ENCODE peak calls at places on chromosomes 3 and 15, in ten cellular contexts. H is psoas muscle; A is CD4-positive, CD25-positive, alpha-beta regulatory T cell; R is cardiac fibroblast; Y is fibroblast of villous mesenchyme; B is hepatocyte; D is OCI-LY7; K is Peyer's patch; S is CD8-positive, alpha-beta memory T cell; G is epithelial cell of esophagus. U is an unnamed sample.

GRCh38 chr15:97786741-97787140 is 173.8 kb upstream of the ARRDC4 start:
- DNase-seq in H (no peak), A (no peak), R (no peak), Y (no peak), B (no peak), D (no peak), K (no peak), S (no peak), G (no peak), U (no peak)

GRCh38 chr3:174062923-174063322 is 665.4 kb downstream of the NLGN1 start:
- DNase-seq in H (no peak), A (no peak), R (no peak), Y (no peak), B (no peak), D (no peak), K (no peak), S (no peak), G (no peak), U (no peak)

GRCh38 chr3:66423791-66424190 is 77.0 kb downstream of the LRIG1 start:
- DNase-seq in H (no peak), A (no peak), R (peak), Y (peak), B (no peak), D (no peak), K (no peak), S (no peak), G (no peak), U (no peak)

GRCh38 chr3:4584537-4585249 is 91.5 kb downstream of the ITPR1 start:
- DNase-seq in H (no peak), A (no peak), R (peak), Y (peak), B (no peak), D (no peak), K (no peak), S (no peak), G (no peak), U (no peak)

GRCh38 chr15:32730677-32731654 is 13.2 kb downstream of the GREM1 start:
- DNase-seq in H (no peak), A (no peak), R (peak), Y (peak), B (peak), D (no peak), K (no peak), S (no peak), G (peak), U (no peak)

GRCh38 chr3:20066848-20067617 is 26.8 kb downstream of the KAT2B start:
- DNase-seq in H (peak), A (no peak), R (peak), Y (peak), B (no peak), D (no peak), K (no peak), S (no peak), G (peak), U (no peak)

GRCh38 chr15:95146476-95146875 is 915.1 kb downstream of the MCTP2 start:
- DNase-seq in H (no peak), A (no peak), R (no peak), Y (no peak), B (no peak), D (no peak), K (no peak), S (no peak), G (no peak), U (no peak)

GRCh38 chr3:29283297-29283681 is 2.4 kb downstream of the RBMS3 start:
- DNase-seq in H (no peak), A (no peak), R (peak), Y (peak), B (no peak), D (no peak), K (no peak), S (no peak), G (peak), U (no peak)

GRCh38 chr3:153591566-153592221 is 429.7 kb downstream of the RAP2B start:
- DNase-seq in H (no peak), A (no peak), R (no peak), Y (peak), B (no peak), D (no peak), K (no peak), S (no peak), G (no peak), U (no peak)

GRCh38 chr15:30649952-30650929 is 24.3 kb downstream of the ARHGAP11B start:
- DNase-seq in H (no peak), A (no peak), R (peak), Y (peak), B (no peak), D (peak), K (no peak), S (no peak), G (peak), U (peak)

GRCh38 chr3:126992216-126992615 is 9.3 kb downstream of the PLXNA1 start:
- DNase-seq in H (no peak), A (no peak), R (no peak), Y (no peak), B (no peak), D (no peak), K (no peak), S (no peak), G (no peak), U (no peak)

DNA sequence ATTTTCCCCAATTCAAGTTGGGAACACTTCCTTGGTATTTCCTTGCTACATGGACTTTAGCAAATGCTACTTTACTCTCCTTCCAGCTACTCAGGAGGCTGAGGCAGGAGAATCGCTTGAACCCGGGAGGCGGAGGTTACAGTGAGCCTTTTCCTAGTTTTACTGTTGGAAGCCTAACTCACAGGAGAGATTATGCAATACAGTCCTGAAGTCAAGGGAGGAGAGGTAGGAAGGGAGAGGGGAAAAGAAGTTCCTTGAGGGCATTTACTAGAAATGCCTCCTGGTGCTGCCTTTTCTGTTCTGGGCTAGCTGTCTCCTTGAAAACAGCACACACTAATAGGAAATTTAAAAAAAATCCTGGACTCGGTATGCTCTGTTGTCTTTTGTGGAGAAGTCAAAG is 6.2 kb downstream of the HHLA2 start:
- DNase-seq in H (no peak), A (no peak), R (no peak), Y (no peak), B (no peak), D (no peak), K (no peak), S (no peak), G (no peak), U (no peak)
- H3K4me3 ChIP-seq in H (no peak), A (peak), R (no peak), Y (no peak), B (no peak), D (no peak), K (no peak), S (no peak), G (no peak), U (no peak)

GRCh38 chr3:122577409-122578028 is at the start of gene PARP15:
- DNase-seq in H (peak), A (peak), R (no peak), Y (peak), B (no peak), D (peak), K (peak), S (peak), G (no peak), U (peak)
- H3K4me3 ChIP-seq in H (peak), A (peak), R (peak), Y (peak), B (peak), D (peak), K (peak), S (peak), G (peak), U (peak)

GRCh38 chr3:149621218-149622005 is 36.4 kb downstream of the WWTR1 start:
- DNase-seq in H (no peak), A (no peak), R (peak), Y (peak), B (no peak), D (no peak), K (no peak), S (no peak), G (peak), U (no peak)
- H3K4me3 ChIP-seq in H (no peak), A (peak), R (no peak), Y (no peak), B (no peak), D (no peak), K (no peak), S (no peak), G (no peak), U (no peak)

GRCh38 chr3:12483872-12484197 is 445 bp upstream of the TSEN2 start:
- DNase-seq in H (no peak), A (no peak), R (no peak), Y (no peak), B (peak), D (no peak), K (no peak), S (no peak), G (no peak), U (no peak)

GRCh38 chr3:12484983-12485327 is 675 bp downstream of the TSEN2 start:
- DNase-seq in H (no peak), A (no peak), R (no peak), Y (no peak), B (no peak), D (no peak), K (no peak), S (no peak), G (peak), U (no peak)

GRCh38 chr3:12484198-12484982 is at the start of gene TSEN2:
- DNase-seq in H (peak), A (peak), R (peak), Y (peak), B (peak), D (peak), K (peak), S (peak), G (peak), U (peak)

GRCh38 chr3:12486001-12486400 is 1.7 kb downstream of the TSEN2 start:
- DNase-seq in H (no peak), A (no peak), R (no peak), Y (no peak), B (no peak), D (no peak), K (no peak), S (no peak), G (no peak), U (no peak)

DNA sequence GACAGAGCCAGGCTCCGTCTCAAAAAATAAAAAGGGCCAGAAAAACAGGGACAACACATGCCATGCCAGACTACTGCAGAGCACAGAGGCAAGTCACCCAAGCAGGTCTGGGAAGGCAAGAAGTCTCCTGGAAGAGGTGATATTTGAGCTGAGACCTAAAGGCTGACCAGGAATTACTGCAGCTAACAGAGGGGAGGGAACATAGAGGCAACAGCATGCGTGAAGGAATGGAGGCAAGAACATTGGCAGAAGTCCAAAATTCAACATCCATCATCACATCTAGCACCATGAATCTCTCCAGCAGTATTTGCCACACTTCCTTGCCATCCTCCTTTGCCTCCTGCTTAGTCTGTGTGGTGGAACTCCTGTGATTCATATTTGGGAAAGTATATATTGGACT is 916 bp upstream of the TSEN2 start:
- DNase-seq in H (no peak), A (no peak), R (peak), Y (no peak), B (no peak), D (peak), K (no peak), S (no peak), G (peak), U (no peak)
- H3K4me3 ChIP-seq in H (peak), A (peak), R (no peak), Y (no peak), B (no peak), D (peak), K (no peak), S (peak), G (peak), U (peak)

GRCh38 chr3:49005998-49006397 is 1.2 kb upstream of the WDR6 start:
- DNase-seq in H (no peak), A (no peak), R (no peak), Y (no peak), B (no peak), D (no peak), K (no peak), S (no peak), G (no peak), U (no peak)
- H3K4me3 ChIP-seq in H (peak), A (peak), R (peak), Y (peak), B (no peak), D (peak), K (no peak), S (peak), G (peak), U (peak)

GRCh38 chr3:13894812-13895154 is 14.9 kb upstream of the WNT7A start:
- DNase-seq in H (peak), A (no peak), R (no peak), Y (no peak), B (no peak), D (no peak), K (no peak), S (no peak), G (no peak), U (no peak)
- H3K4me3 ChIP-seq in H (peak), A (no peak), R (peak), Y (peak), B (no peak), D (no peak), K (peak), S (peak), G (peak), U (peak)

GRCh38 chr3:46078712-46079400 is 51.6 kb upstream of the XCR1 start:
- DNase-seq in H (peak), A (peak), R (peak), Y (peak), B (peak), D (peak), K (peak), S (peak), G (peak), U (peak)
- H3K4me3 ChIP-seq in H (peak), A (peak), R (no peak), Y (no peak), B (no peak), D (no peak), K (no peak), S (no peak), G (no peak), U (no peak)

DNA sequence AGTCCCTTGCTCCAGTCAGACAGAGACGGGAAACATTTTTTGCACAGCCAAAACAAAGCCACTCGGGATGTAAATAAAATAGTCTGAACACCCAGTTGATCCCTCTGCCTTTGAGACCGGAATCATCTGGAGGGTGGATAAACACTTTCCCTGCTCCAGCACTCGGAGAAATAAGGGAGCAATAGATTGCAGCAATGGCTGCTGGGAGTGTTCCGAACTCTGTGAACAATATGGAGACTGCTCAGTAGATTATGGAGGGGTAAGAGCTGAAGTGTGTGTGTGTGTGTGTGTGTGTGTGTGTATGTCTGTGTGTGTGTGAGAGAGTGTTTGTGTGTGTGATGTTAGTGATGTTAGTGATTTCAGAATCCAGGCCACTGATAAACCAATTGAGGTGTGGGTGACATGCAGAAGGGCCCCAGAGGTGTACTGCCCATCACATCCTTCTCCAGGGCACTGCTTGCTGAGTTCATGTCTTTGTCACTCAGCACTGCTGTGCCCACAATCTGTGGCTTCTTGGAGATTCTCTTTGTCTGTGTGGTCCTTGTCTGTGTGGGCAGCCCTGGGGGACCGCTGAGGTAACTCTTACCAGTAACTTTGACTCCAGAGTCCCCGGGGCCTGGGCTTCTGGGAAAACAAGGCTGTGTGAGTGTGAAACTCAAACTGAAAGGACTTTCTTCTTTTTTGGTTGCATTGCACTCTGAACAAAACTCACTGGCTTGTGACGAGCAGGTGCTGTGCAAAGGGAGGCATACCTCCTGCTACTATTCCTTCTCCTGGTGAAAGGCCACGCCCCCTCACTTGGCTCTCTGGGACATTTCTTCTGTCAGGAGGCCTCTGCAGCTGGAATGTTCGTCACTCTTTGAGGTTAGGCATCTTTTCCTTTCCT is 23.0 kb downstream of the CRYGS start:
- DNase-seq in H (no peak), A (no peak), R (no peak), Y (no peak), B (no peak), D (peak), K (peak), S (no peak), G (no peak), U (no peak)
- H3K4me3 ChIP-seq in H (no peak), A (no peak), R (no peak), Y (no peak), B (no peak), D (peak), K (no peak), S (no peak), G (no peak), U (no peak)

GRCh38 chr3:158111861-158112260 is 2.0 kb downstream of the RSRC1 start:
- DNase-seq in H (no peak), A (no peak), R (no peak), Y (no peak), B (no peak), D (no peak), K (no peak), S (no peak), G (peak), U (no peak)
- H3K4me3 ChIP-seq in H (no peak), A (peak), R (no peak), Y (no peak), B (no peak), D (peak), K (no peak), S (no peak), G (no peak), U (no peak)